ENCODE peak calls at places on chromosomes 7 and 10, in five cellular contexts. I, Y, T, U and S are unnamed samples. For H3K4me1, the result is how much of the 10 kb centered on the place peaks cover.

GRCh38 chr7:108448777-108449576 is 7.3 kb downstream of the NRCAM start:
- DNase-seq in I (no peak), Y (no peak), T (no peak), U (no peak), S (no peak)

GRCh38 chr10:11705687-11706086 is 36.5 kb upstream of the ECHDC3 start:
- DNase-seq in T (no peak), U (peak), I (no peak), Y (no peak), S (no peak)

GRCh38 chr7:74306737-74307469 is 17.7 kb downstream of the CLIP2 start:
- DNase-seq in T (peak), I (peak), Y (peak), U (peak), S (no peak)

GRCh38 chr10:46236537-46236887 is 50.3 kb upstream of the ANTXRL start:
- DNase-seq in I (no peak), T (no peak), Y (peak), U (no peak), S (peak)

GRCh38 chr7:37440738-37441404 is 7.8 kb downstream of the ELMO1 start:
- DNase-seq in Y (no peak), T (no peak), I (no peak), U (no peak), S (no peak)

GRCh38 chr10:71719042-71719441 is 536 bp downstream of the C10orf105 start:
- DNase-seq in Y (peak), I (no peak), U (no peak), T (no peak), S (no peak)

GRCh38 chr7:29345590-29345989 is 151.0 kb downstream of the CHN2 start:
- DNase-seq in I (no peak), U (no peak), Y (no peak), T (no peak), S (no peak)

GRCh38 chr7:68245688-68246087 is 1249.1 kb downstream of the TYW1 start:
- DNase-seq in Y (no peak), U (no peak), T (no peak), I (no peak), S (no peak)

GRCh38 chr7:14900051-14900450 is 2.5 kb downstream of the DGKB start:
- DNase-seq in I (no peak), T (no peak), Y (no peak), U (peak), S (no peak)

GRCh38 chr7:140059288-140060242 is 3.2 kb downstream of the PARP12 start:
- DNase-seq in U (peak), I (no peak), Y (peak), T (no peak), S (peak)

GRCh38 chr7:146346096-146346495 is 229.5 kb downstream of the CNTNAP2 start:
- DNase-seq in U (no peak), T (no peak), Y (no peak), I (no peak), S (no peak)

GRCh38 chr10:118712930-118713634 is 41.7 kb downstream of the CACUL1 start:
- DNase-seq in Y (no peak), U (no peak), T (no peak), I (no peak), S (no peak)

GRCh38 chr7:139648941-139649425 is 125.5 kb downstream of the CLEC2L start:
- DNase-seq in I (no peak), T (peak), U (no peak), Y (no peak), S (no peak)

GRCh38 chr7:82562716-82563404 is 119.3 kb upstream of the CACNA2D1 start:
- DNase-seq in U (peak), Y (no peak), T (no peak), I (no peak), S (no peak)

GRCh38 chr7:82559203-82559805 is 115.7 kb upstream of the CACNA2D1 start:
- DNase-seq in Y (no peak), I (no peak), U (no peak), T (no peak), S (no peak)
- H3K4me3 ChIP-seq in Y (no peak), I (no peak), U (no peak), T (no peak), S (no peak)

DNA sequence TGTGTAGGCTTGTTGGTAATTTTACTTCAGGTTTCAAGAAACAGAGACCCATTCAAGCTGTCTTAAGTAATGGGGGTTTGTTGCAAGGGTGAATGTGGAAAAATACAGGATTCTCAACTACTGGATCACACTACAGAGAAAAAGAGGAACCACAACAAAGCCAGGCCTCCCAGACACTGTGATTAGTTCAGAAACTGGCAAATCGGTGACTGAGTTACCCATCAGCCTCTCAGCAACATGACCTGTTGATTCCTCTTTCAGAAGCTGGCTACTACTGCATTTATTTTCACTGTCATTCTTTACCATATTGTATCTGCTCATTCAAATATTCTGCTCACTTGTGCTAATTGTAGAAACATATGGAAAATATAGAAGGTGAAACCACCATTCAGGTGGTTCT is 16.0 kb downstream of the CCDC71L start:
- DNase-seq in T (no peak), Y (no peak), I (no peak), U (no peak), S (no peak)
- H3K4me1 ChIP-seq in T (under half), Y (under half), I (under half), U (under half), S (under half)

GRCh38 chr10:104340099-104340594 is 1.9 kb upstream of the ITPRIP start:
- DNase-seq in T (no peak), I (no peak), U (no peak), Y (no peak), S (no peak)

GRCh38 chr10:104336829-104337526 is 1.3 kb downstream of the ITPRIP start:
- DNase-seq in I (peak), U (peak), T (no peak), Y (no peak), S (peak)

GRCh38 chr10:104339469-104340098 is 1.3 kb upstream of the ITPRIP start:
- DNase-seq in I (peak), Y (peak), T (no peak), U (peak), S (peak)

GRCh38 chr10:104337527-104337984 is 709 bp downstream of the ITPRIP start:
- DNase-seq in I (no peak), Y (no peak), U (peak), T (no peak), S (peak)

GRCh38 chr10:104337985-104338735 is at the start of gene ITPRIP:
- DNase-seq in Y (peak), T (peak), U (peak), I (peak), S (peak)
- TF ChIP-seq POLR2A in Y (peak), T (no peak), U (peak), I (peak), S (no peak)

GRCh38 chr10:122112625-122113160 is 123.7 kb downstream of the TACC2 start:
- DNase-seq in I (peak), T (peak), U (peak), Y (peak), S (peak)

GRCh38 chr10:122115874-122116273 is 126.9 kb downstream of the TACC2 start:
- DNase-seq in Y (no peak), U (no peak), T (no peak), I (no peak), S (no peak)

GRCh38 chr10:122113161-122113944 is 124.4 kb downstream of the TACC2 start:
- DNase-seq in Y (peak), T (peak), U (peak), I (peak), S (no peak)

GRCh38 chr10:122114156-122114747 is 125.3 kb downstream of the TACC2 start:
- DNase-seq in T (peak), Y (no peak), I (peak), U (peak), S (no peak)

GRCh38 chr10:122112021-122112616 is 123.2 kb downstream of the TACC2 start:
- DNase-seq in T (no peak), U (peak), I (no peak), Y (no peak), S (no peak)
- H3K4me3 ChIP-seq in T (peak), U (peak), I (peak), Y (peak), S (peak)